ENCODE peak calls at places on chromosomes 5 and 9, in eight cellular contexts. U is activated T-cell treated with anti-CD3 and anti-CD28 coated beads for 48 hours; H is SJSA1; D is activated naive CD4-positive, alpha-beta T cell; A is brain pericyte; E is left lung; B is stimulated activated CD4-positive, alpha-beta T cell treated with anti-CD3 and anti-CD28 coated beads, Interleukin-1b, Interleukin-23, amount 100 ng/mL, for 4 hours; C is Right ventricle myocardium superior. T is an unnamed sample.

GRCh38 chr5:137754961-137755762 is 999 bp upstream of the HNRNPA0 start:
- DNase-seq in U (no peak), H (no peak), D (no peak), A (no peak), E (no peak), B (no peak), C (no peak), T (no peak)

GRCh38 chr9:33263131-33263935 is 1.2 kb downstream of the BAG1 start:
- DNase-seq in U (no peak), H (peak), D (no peak), A (no peak), E (no peak), B (no peak), C (no peak), T (no peak)

GRCh38 chr5:88674262-88675158 is 208.5 kb downstream of the MEF2C start:
- DNase-seq in U (peak), H (no peak), D (no peak), A (no peak), E (no peak), B (no peak), C (no peak), T (peak)

GRCh38 chr5:52674815-52675545 is 112.7 kb upstream of the ITGA1 start:
- DNase-seq in U (no peak), H (peak), D (no peak), A (no peak), E (no peak), B (no peak), C (no peak), T (no peak)

GRCh38 chr9:114594136-114594535 is 6.6 kb downstream of the ATP6V1G1 start:
- DNase-seq in U (no peak), H (no peak), D (no peak), A (no peak), E (no peak), B (no peak), C (no peak), T (no peak)

GRCh38 chr5:17405976-17406876 is 91.8 kb upstream of the TAF11L2 start:
- DNase-seq in U (no peak), H (no peak), D (no peak), A (no peak), E (no peak), B (no peak), C (no peak), T (no peak)

GRCh38 chr5:107671742-107672211 is 1.0 kb upstream of the EFNA5 start:
- DNase-seq in U (no peak), H (peak), D (no peak), A (peak), E (peak), B (no peak), C (no peak), T (no peak)

GRCh38 chr5:149035282-149035882 is 27.5 kb downstream of the SH3TC2 start:
- DNase-seq in U (peak), H (peak), D (peak), A (peak), E (peak), B (peak), C (peak), T (peak)

GRCh38 chr5:9440517-9440916 is 105.4 kb downstream of the SEMA5A start:
- DNase-seq in U (no peak), H (peak), D (no peak), A (no peak), E (no peak), B (no peak), C (no peak), T (no peak)

T was measured in hypothalamus.